ENCODE peak calls at places on chromosome 16, in four cellular contexts. F is foreskin fibroblast, A is AG09309, V is prostate gland. E is an unnamed sample.
A peak's percentile ranks its signal among the peaks of the same experiment; 100 is the strongest.

GRCh38 chr16:1152651-1153259 is at the start of gene CACNA1H:
- DNase-seq in F (peak; percentile 36), A (no peak), V (no peak), E (no peak)

GRCh38 chr16:58738672-58739296 is 4.7 kb upstream of the GOT2 start:
- DNase-seq in F (no peak), A (no peak), V (no peak), E (no peak)

GRCh38 chr16:57150682-57151330 is 35.0 kb downstream of the PSME3IP1 start:
- DNase-seq in F (no peak), A (no peak), V (no peak), E (peak; percentile 54)

GRCh38 chr16:80198265-80198994 is 342.4 kb upstream of the DYNLRB2 start:
- DNase-seq in F (no peak), A (no peak), V (no peak), E (peak; percentile 54)

GRCh38 chr16:79712273-79712672 is 111.7 kb upstream of the MAF start:
- DNase-seq in F (no peak), A (no peak), V (peak; percentile 47), E (no peak)

GRCh38 chr16:3980311-3981111 is 100.0 kb upstream of the CREBBP start:
- DNase-seq in F (peak; percentile 66), A (no peak), V (no peak), E (peak; percentile 84)

GRCh38 chr16:57892041-57892440 is 78.9 kb downstream of the CNGB1 start:
- DNase-seq in F (no peak), A (peak; percentile 97), V (no peak), E (peak; percentile 98)

GRCh38 chr16:54370653-54371052 is 84.1 kb upstream of the IRX3 start:
- DNase-seq in F (no peak), A (no peak), V (no peak), E (no peak)

GRCh38 chr16:88287219-88287618 is 95.5 kb upstream of the ZNF469 start:
- DNase-seq in F (peak; percentile 54), A (no peak), V (no peak), E (no peak)

GRCh38 chr16:57361384-57361783 is 2.8 kb downstream of the CCL22 start:
- DNase-seq in F (no peak), A (no peak), V (peak; percentile 46), E (no peak)

GRCh38 chr16:1093284-1094123 is 2.5 kb downstream of the C1QTNF8 start:
- DNase-seq in F (peak; percentile 21), A (no peak), V (no peak), E (no peak)

GRCh38 chr16:73071131-73071940 is 23.4 kb upstream of the ZFHX3 start:
- DNase-seq in F (peak; percentile 65), A (no peak), V (no peak), E (peak; percentile 67)

GRCh38 chr16:27472091-27473020 is 70.4 kb downstream of the IL21R start:
- DNase-seq in F (no peak), A (no peak), V (no peak), E (peak; percentile 34)

GRCh38 chr16:15643453-15644305 is 725 bp upstream of the MARF1 start:
- DNase-seq in F (peak; percentile 71), A (peak; percentile 27), V (peak; percentile 11), E (peak; percentile 79)

GRCh38 chr16:81711609-81712329 is 67.3 kb upstream of the PLCG2 start:
- DNase-seq in F (peak; percentile 90), A (peak; percentile 85), V (no peak), E (peak; percentile 98)

GRCh38 chr16:11721781-11722467 is 20.7 kb downstream of the TXNDC11 start:
- DNase-seq in F (no peak), A (no peak), V (no peak), E (no peak)

GRCh38 chr16:66375451-66375850 is 9.0 kb downstream of the CDH5 start:
- DNase-seq in F (no peak), A (no peak), V (no peak), E (no peak)

GRCh38 chr16:15897834-15898254 is 9.4 kb upstream of the CEP20 start:
- DNase-seq in F (peak; percentile 86), A (no peak), V (no peak), E (peak; percentile 53)

GRCh38 chr16:85002099-85002541 is 9.2 kb downstream of the ZDHHC7 start:
- DNase-seq in F (no peak), A (no peak), V (peak; percentile 65), E (peak; percentile 20)

GRCh38 chr16:27085182-27085581 is 18.5 kb downstream of the C16orf82 start:
- DNase-seq in F (no peak), A (no peak), V (no peak), E (no peak)

GRCh38 chr16:8963010-8963824 is 489 bp downstream of the USP7 start:
- DNase-seq in F (peak; percentile 46), A (no peak), V (no peak), E (no peak)

GRCh38 chr16:78703951-78704350 is 604.5 kb downstream of the WWOX start:
- DNase-seq in F (peak; percentile 17), A (no peak), V (no peak), E (no peak)

GRCh38 chr16:47460755-47461597 is at the start of the genes ITFG1 and PHKB:
- DNase-seq in F (peak; percentile 96), A (peak; percentile 60), V (peak; percentile 86), E (peak; percentile 95)

GRCh38 chr16:2147981-2148671 is at the start of gene RAB26:
- DNase-seq in F (peak; percentile 81), A (no peak), V (peak; percentile 84), E (peak; percentile 44)

GRCh38 chr16:82788225-82788624 is 161.5 kb downstream of the CDH13 start:
- DNase-seq in F (no peak), A (no peak), V (no peak), E (no peak)

GRCh38 chr16:80852261-80852872 is 48.0 kb upstream of the CDYL2 start:
- DNase-seq in F (peak; percentile 46), A (no peak), V (no peak), E (peak; percentile 24)

GRCh38 chr16:76278086-76278485 is 885 bp downstream of the CNTNAP4 start:
- DNase-seq in F (no peak), A (no peak), V (no peak), E (no peak)

GRCh38 chr16:76278976-76279375 is 1.8 kb downstream of the CNTNAP4 start:
- DNase-seq in F (peak; percentile 9), A (no peak), V (no peak), E (peak; percentile 5)

GRCh38 chr16:76280421-76280820 is 3.2 kb downstream of the CNTNAP4 start:
- DNase-seq in F (no peak), A (no peak), V (no peak), E (no peak)

GRCh38 chr16:76277099-76278030 is at the start of gene CNTNAP4:
- DNase-seq in F (no peak), A (no peak), V (no peak), E (no peak)
- H3K4me3 ChIP-seq in F (no peak within 1 kb of the TSS), A (no peak within 1 kb of the TSS), V (no peak within 1 kb of the TSS), E (no peak within 1 kb of the TSS)

GRCh38 chr16:71648162-71648561 is 22.2 kb downstream of the MARVELD3 start:
- DNase-seq in F (no peak), A (no peak), V (no peak), E (no peak)

GRCh38 chr16:71647391-71647790 is 21.4 kb downstream of the MARVELD3 start:
- DNase-seq in F (no peak), A (no peak), V (no peak), E (no peak)

GRCh38 chr16:71648921-71649320 is 22.9 kb downstream of the MARVELD3 start:
- DNase-seq in F (no peak), A (no peak), V (no peak), E (no peak)

DNA sequence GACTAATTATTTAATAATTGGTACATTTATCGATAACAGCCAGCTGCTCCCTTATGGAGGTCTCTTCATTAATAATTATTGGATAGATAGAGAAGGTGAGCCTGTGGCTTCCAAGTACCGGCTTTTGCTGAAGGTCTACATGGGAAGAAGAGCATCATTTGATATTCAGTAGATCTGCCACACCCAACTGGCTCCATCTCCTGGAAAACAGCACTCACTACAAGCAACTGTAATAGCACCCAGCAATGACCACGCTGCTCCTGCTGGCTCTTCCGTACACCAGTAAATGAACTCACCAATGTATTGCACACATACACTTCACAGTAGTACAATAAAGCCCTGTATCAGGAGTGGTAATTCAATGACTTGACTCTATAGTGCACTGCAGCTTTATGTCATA is 19.5 kb downstream of the MARVELD3 start:
- DNase-seq in F (peak; percentile 30), A (no peak), V (no peak), E (peak; percentile 25)
- TF ChIP-seq CTCF in F (peak; percentile 26), A (peak; percentile 51), V (no peak), E (peak; percentile 63)

DNA sequence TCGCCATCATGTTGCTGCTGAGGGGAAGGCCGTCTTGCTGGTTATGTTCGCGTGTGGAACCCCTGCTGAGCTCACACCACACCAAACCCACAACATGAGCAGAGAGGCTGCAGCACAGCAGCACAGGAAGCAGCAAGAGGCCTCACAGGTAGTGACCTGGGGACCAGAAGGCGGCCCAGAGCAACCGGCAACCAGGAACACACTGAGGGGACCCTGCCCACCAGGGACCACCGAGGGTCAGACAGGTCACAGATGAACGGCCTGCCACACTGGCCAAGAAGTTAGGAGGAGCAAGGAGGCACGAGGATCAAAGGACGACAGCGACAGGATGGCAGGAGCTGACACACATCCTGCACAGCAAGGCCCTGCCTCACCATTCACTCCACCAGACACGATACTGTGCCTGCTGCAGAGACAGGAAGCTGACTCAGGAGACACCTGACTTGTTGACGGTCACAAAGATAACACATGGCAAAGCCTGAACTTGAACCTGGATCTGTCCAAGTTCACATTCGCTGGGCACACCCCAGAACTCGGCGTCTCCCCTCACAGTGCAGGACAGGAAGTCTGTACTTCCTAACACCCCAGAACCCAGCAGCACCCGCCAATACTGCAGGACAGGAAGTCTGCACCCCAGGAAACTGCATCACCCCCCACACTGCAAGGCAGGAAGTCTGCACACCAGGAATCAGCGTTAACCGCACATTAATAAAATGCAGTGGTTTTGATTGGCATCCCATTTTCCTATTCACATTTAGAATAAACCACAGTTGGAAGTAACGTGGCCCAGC is 98.5 kb downstream of the ZNF778 start:
- DNase-seq in F (peak; percentile 66), A (no peak), V (no peak), E (peak; percentile 89)
- H3K4me3 ChIP-seq in F (no peak overlapping the region), A (no peak overlapping the region), V (no peak overlapping the region), E (no peak overlapping the region)

DNA sequence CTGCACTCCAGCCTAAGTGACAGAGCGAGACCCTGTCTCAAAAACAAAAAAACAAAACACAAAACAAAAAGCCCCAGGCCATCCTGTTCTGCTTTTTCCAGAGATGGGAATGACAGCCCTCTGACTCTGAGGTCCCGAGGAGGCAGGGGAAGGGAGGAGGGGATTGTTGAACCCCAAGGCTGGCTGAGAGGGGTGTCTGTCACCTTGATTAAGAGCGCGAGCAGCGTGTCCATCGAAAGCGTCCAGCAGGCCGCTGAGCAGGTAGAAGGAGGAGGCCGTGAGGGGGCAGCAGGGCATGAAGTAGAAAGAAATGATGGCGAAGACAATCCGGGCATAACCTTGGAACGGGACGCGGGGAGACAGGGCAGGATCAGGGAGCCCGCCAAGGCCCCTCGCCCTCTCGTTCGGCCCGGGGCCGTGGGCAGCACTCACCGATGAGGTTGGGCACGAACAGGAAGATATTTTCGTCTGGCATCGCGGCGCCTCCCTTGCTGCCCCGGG is 593 bp downstream of the CDIPT start:
- DNase-seq in F (peak; percentile 56), A (no peak), V (peak; percentile 39), E (no peak)
- TF ChIP-seq CTCF in F (peak; percentile 9), A (peak; percentile 33), V (no peak), E (peak; percentile 48)

GRCh38 chr16:68357521-68357922 is 46.7 kb downstream of the PRMT7 start:
- DNase-seq in F (no peak), A (no peak), V (no peak), E (no peak)

GRCh38 chr16:68355447-68356248 is 44.8 kb downstream of the PRMT7 start:
- DNase-seq in F (no peak), A (no peak), V (no peak), E (no peak)

GRCh38 chr16:68357923-68358322 is 47.1 kb downstream of the PRMT7 start:
- DNase-seq in F (no peak), A (no peak), V (no peak), E (no peak)

GRCh38 chr16:68356919-68357286 is 46.1 kb downstream of the PRMT7 start:
- DNase-seq in F (no peak), A (no peak), V (no peak), E (no peak)

GRCh38 chr16:68356249-68356918 is 45.6 kb downstream of the PRMT7 start:
- DNase-seq in F (no peak), A (no peak), V (no peak), E (peak; percentile 15)
- H3K4me3 ChIP-seq in F (no peak overlapping the region), A (no peak overlapping the region), V (no peak overlapping the region), E (no peak overlapping the region)